ENCODE peak calls at places on chromosomes 3 and 15, in six cellular contexts. J, F, W, N, V and I are unnamed samples.

GRCh38 chr3:144229973-144230372 is 258.4 kb downstream of the DIPK2A start:
- DNase-seq in J (no peak), F (no peak), W (no peak), N (no peak), V (no peak), I (no peak)

GRCh38 chr15:39922450-39923092 is 2.5 kb upstream of the GPR176 start:
- DNase-seq in J (no peak), F (no peak), W (no peak), N (no peak), V (no peak), I (no peak)

GRCh38 chr3:49998326-49998725 is 58.4 kb downstream of the RBM6 start:
- DNase-seq in J (no peak), F (no peak), W (no peak), N (no peak), V (no peak), I (peak)

GRCh38 chr3:147318900-147319299 is 87.4 kb downstream of the ZIC4 start:
- DNase-seq in J (no peak), F (no peak), W (no peak), N (no peak), V (no peak), I (no peak)

GRCh38 chr3:170709046-170709445 is 123.2 kb upstream of the SLC7A14 start:
- DNase-seq in J (no peak), F (no peak), W (no peak), N (no peak), V (no peak), I (no peak)

GRCh38 chr3:50241163-50241562 is 5.2 kb downstream of the GNAI2 start:
- DNase-seq in J (no peak), F (no peak), W (no peak), N (no peak), V (no peak), I (no peak)

GRCh38 chr3:177478170-177478859 is 281.0 kb upstream of the TBL1XR1 start:
- DNase-seq in J (no peak), F (no peak), W (no peak), N (peak), V (no peak), I (peak)

GRCh38 chr3:129651316-129652202 is 45.1 kb upstream of the PLXND1 start:
- DNase-seq in J (no peak), F (no peak), W (no peak), N (peak), V (no peak), I (peak)

GRCh38 chr3:143157957-143158548 is 38.5 kb downstream of the CHST2 start:
- DNase-seq in J (no peak), F (no peak), W (peak), N (no peak), V (no peak), I (no peak)

GRCh38 chr3:132629928-132630327 is 29.7 kb downstream of the ACAD11 start:
- DNase-seq in J (no peak), F (no peak), W (no peak), N (no peak), V (no peak), I (peak)

GRCh38 chr3:113552851-113553250 is 20.5 kb downstream of the SIDT1 start:
- DNase-seq in J (no peak), F (no peak), W (peak), N (no peak), V (peak), I (no peak)

GRCh38 chr3:105686324-105686897 is 182.4 kb downstream of the CBLB start:
- DNase-seq in J (no peak), F (no peak), W (peak), N (peak), V (no peak), I (peak)

GRCh38 chr3:58217209-58217811 is 6.5 kb upstream of the DNASE1L3 start:
- DNase-seq in J (peak), F (peak), W (peak), N (peak), V (peak), I (peak)

GRCh38 chr3:196341142-196341541 is 3.0 kb upstream of the TM4SF19 start:
- DNase-seq in J (no peak), F (no peak), W (no peak), N (no peak), V (no peak), I (no peak)

GRCh38 chr3:122974764-122975162 is 52.8 kb downstream of the SEMA5B start:
- DNase-seq in J (no peak), F (no peak), W (no peak), N (no peak), V (no peak), I (peak)

GRCh38 chr15:34582461-34583357 is 742 bp downstream of the GOLGA8B start:
- DNase-seq in J (peak), F (peak), W (peak), N (peak), V (no peak), I (peak)

GRCh38 chr3:115814778-115815380 is 191.6 kb downstream of the GAP43 start:
- DNase-seq in J (peak), F (peak), W (peak), N (peak), V (peak), I (peak)

GRCh38 chr15:82828064-82828463 is 18.6 kb downstream of the WHAMM start:
- DNase-seq in J (no peak), F (no peak), W (no peak), N (no peak), V (no peak), I (no peak)

GRCh38 chr3:104198136-104198535 is 1168.6 kb upstream of the ALCAM start:
- DNase-seq in J (peak), F (no peak), W (no peak), N (no peak), V (no peak), I (peak)

GRCh38 chr15:95742836-95743235 is 587.7 kb upstream of the NR2F2 start:
- DNase-seq in J (no peak), F (no peak), W (no peak), N (no peak), V (no peak), I (no peak)

GRCh38 chr15:39774688-39775267 is 7.9 kb downstream of the FSIP1 start:
- DNase-seq in J (peak), F (peak), W (peak), N (no peak), V (peak), I (no peak)

GRCh38 chr15:100476805-100477204 is 51.9 kb downstream of the CERS3 start:
- DNase-seq in J (no peak), F (no peak), W (no peak), N (no peak), V (no peak), I (no peak)

GRCh38 chr3:120615863-120616599 is 19.9 kb downstream of the NDUFB4 start:
- DNase-seq in J (no peak), F (no peak), W (no peak), N (no peak), V (no peak), I (peak)

GRCh38 chr3:18667552-18667951 is 242.4 kb upstream of the SATB1 start:
- DNase-seq in J (no peak), F (no peak), W (no peak), N (no peak), V (no peak), I (no peak)

GRCh38 chr3:128845119-128845518 is 34.3 kb upstream of the ACAD9 start:
- DNase-seq in J (peak), F (no peak), W (no peak), N (no peak), V (no peak), I (peak)

GRCh38 chr3:40086890-40087884 is 222.3 kb upstream of the EIF1B start:
- DNase-seq in J (no peak), F (no peak), W (no peak), N (no peak), V (no peak), I (no peak)

GRCh38 chr3:148360046-148360445 is 337.7 kb upstream of the AGTR1 start:
- DNase-seq in J (no peak), F (no peak), W (no peak), N (no peak), V (no peak), I (no peak)

GRCh38 chr15:77002954-77003912 is 8.3 kb downstream of the PSTPIP1 start:
- DNase-seq in J (no peak), F (peak), W (peak), N (no peak), V (peak), I (no peak)

GRCh38 chr3:6807967-6808588 is 52.8 kb upstream of the GRM7 start:
- DNase-seq in J (no peak), F (no peak), W (peak), N (no peak), V (no peak), I (no peak)

GRCh38 chr3:16311960-16312451 is 47.0 kb downstream of the OXNAD1 start:
- DNase-seq in J (no peak), F (peak), W (peak), N (no peak), V (peak), I (no peak)

GRCh38 chr3:119311191-119311925 is 17.2 kb downstream of the ARHGAP31 start:
- DNase-seq in J (no peak), F (no peak), W (no peak), N (peak), V (no peak), I (peak)

GRCh38 chr3:16113704-16114103 is 60.8 kb upstream of the GALNT15 start:
- DNase-seq in J (no peak), F (no peak), W (no peak), N (no peak), V (no peak), I (no peak)

GRCh38 chr3:43968465-43968864 is 273.2 kb upstream of the TOPAZ1 start:
- DNase-seq in J (no peak), F (no peak), W (no peak), N (no peak), V (no peak), I (no peak)

GRCh38 chr15:40928975-40929729 is at the start of gene DLL4:
- DNase-seq in J (peak), F (peak), W (peak), N (peak), V (no peak), I (peak)

GRCh38 chr3:126083511-126083912 is 412 bp downstream of the SLC41A3 start:
- DNase-seq in J (peak), F (peak), W (peak), N (peak), V (peak), I (peak)

GRCh38 chr3:71879089-71879488 is 94.1 kb upstream of the PROK2 start:
- DNase-seq in J (no peak), F (no peak), W (no peak), N (no peak), V (no peak), I (no peak)